ENCODE peak calls at places on chromosomes 16 and 17, in ten cellular contexts. Q is breast epithelium, F is keratinocyte, H is K562, P is PC-9, B is substantia nigra, X is GM12878, N is Panc1, T is A549, E is H9. R is an unnamed sample.

GRCh38 chr17:9729034-9729650 is 62.2 kb downstream of the DHRS7C start:
- DNase-seq in B (no peak), T (peak), X (peak), H (peak), E (no peak), P (peak), F (peak), N (peak), Q (no peak), R (peak)

GRCh38 chr16:30066882-30067583 is 1.5 kb downstream of the ALDOA start:
- DNase-seq in P (no peak), E (no peak), B (no peak), Q (no peak), T (no peak), F (no peak), N (no peak), H (no peak), X (no peak), R (no peak)

GRCh38 chr16:70749681-70750601 is 51.0 kb downstream of the VAC14 start:
- DNase-seq in P (no peak), T (no peak), F (no peak), Q (no peak), B (no peak), N (no peak), H (peak), X (no peak), E (no peak), R (no peak)

GRCh38 chr16:85945424-85945751 is 46.4 kb downstream of the IRF8 start:
- DNase-seq in X (no peak), F (no peak), H (no peak), N (no peak), E (no peak), T (no peak), B (no peak), P (no peak), Q (no peak), R (no peak)

GRCh38 chr16:65111306-65111705 is 10.6 kb downstream of the CDH11 start:
- DNase-seq in Q (no peak), X (no peak), B (no peak), E (no peak), H (no peak), N (no peak), F (no peak), P (no peak), T (no peak), R (no peak)

GRCh38 chr16:66289986-66290385 is 76.5 kb upstream of the CDH5 start:
- DNase-seq in T (no peak), B (no peak), H (no peak), Q (no peak), E (no peak), F (no peak), P (no peak), N (no peak), X (no peak), R (no peak)

GRCh38 chr17:58755577-58756245 is at the start of gene PPM1E:
- DNase-seq in F (no peak), X (no peak), B (peak), P (peak), N (no peak), E (peak), H (peak), Q (no peak), T (peak), R (peak)

GRCh38 chr17:43356999-43357398 is 41.8 kb upstream of the ARL4D start:
- DNase-seq in E (no peak), N (no peak), X (no peak), P (peak), F (no peak), B (no peak), Q (no peak), H (no peak), T (peak), R (no peak)

GRCh38 chr16:73529303-73530012 is 481.5 kb upstream of the ZFHX3 start:
- DNase-seq in E (no peak), Q (no peak), T (no peak), F (no peak), B (no peak), H (no peak), N (no peak), P (no peak), X (no peak), R (no peak)

GRCh38 chr17:8940866-8941471 is 24.5 kb downstream of the PIK3R5 start:
- DNase-seq in P (no peak), Q (no peak), N (no peak), H (no peak), X (no peak), T (no peak), B (no peak), E (peak), F (no peak), R (no peak)

GRCh38 chr17:81044764-81045589 is 10.0 kb downstream of the BAIAP2 start:
- DNase-seq in E (no peak), B (no peak), Q (peak), N (no peak), X (no peak), P (peak), F (no peak), H (no peak), T (peak), R (no peak)

GRCh38 chr17:66533572-66533971 is 231.2 kb downstream of the PRKCA start:
- DNase-seq in P (no peak), Q (no peak), F (no peak), T (no peak), B (peak), H (no peak), N (no peak), E (peak), X (no peak), R (no peak)

GRCh38 chr17:79612468-79613194 is 1.8 kb upstream of the RBFOX3 start:
- DNase-seq in F (peak), P (no peak), N (no peak), E (peak), H (peak), T (peak), Q (no peak), X (no peak), B (no peak), R (no peak)

GRCh38 chr17:77742579-77742978 is 215.9 kb upstream of the TNRC6C start:
- DNase-seq in N (no peak), X (no peak), E (no peak), P (no peak), F (no peak), B (no peak), T (no peak), H (no peak), Q (no peak), R (no peak)

GRCh38 chr16:3020604-3021448 is 658 bp downstream of the TNFRSF12A start:
- DNase-seq in F (peak), Q (peak), P (peak), B (peak), T (peak), X (no peak), H (peak), E (peak), N (peak), R (peak)

GRCh38 chr17:44220211-44221071 is 966 bp upstream of the UBTF start:
- DNase-seq in E (peak), Q (peak), H (peak), X (no peak), N (no peak), T (peak), P (no peak), F (no peak), B (peak), R (peak)

GRCh38 chr16:29146266-29146665 is 161.4 kb downstream of the LAT start:
- DNase-seq in T (no peak), F (no peak), Q (peak), E (no peak), N (no peak), B (no peak), X (no peak), H (no peak), P (no peak), R (no peak)

GRCh38 chr16:80500116-80500859 is 40.5 kb upstream of the DYNLRB2 start:
- DNase-seq in X (no peak), P (no peak), F (no peak), T (no peak), N (no peak), B (no peak), H (no peak), Q (no peak), E (no peak), R (no peak)

GRCh38 chr17:78351449-78352006 is 8.3 kb downstream of the SOCS3 start:
- DNase-seq in E (peak), B (peak), Q (peak), H (no peak), N (no peak), X (no peak), T (peak), F (peak), P (no peak), R (no peak)

GRCh38 chr17:1999557-2000251 is 25.4 kb downstream of the RTN4RL1 start:
- DNase-seq in Q (peak), T (peak), E (peak), N (no peak), P (no peak), H (no peak), F (no peak), B (no peak), X (no peak), R (no peak)

GRCh38 chr17:19410875-19411291 is at the start of gene RNF112:
- DNase-seq in Q (no peak), T (no peak), H (peak), B (no peak), X (no peak), P (no peak), N (no peak), E (no peak), F (no peak), R (no peak)

GRCh38 chr17:65799454-65799853 is 238.0 kb upstream of the AXIN2 start:
- DNase-seq in Q (no peak), B (no peak), E (no peak), X (no peak), H (no peak), P (no peak), F (no peak), T (no peak), N (no peak), R (no peak)

GRCh38 chr16:3607634-3608033 is 3.8 kb downstream of the SLX4 start:
- DNase-seq in F (no peak), X (no peak), E (no peak), Q (no peak), N (no peak), H (no peak), P (no peak), T (no peak), B (no peak), R (no peak)

GRCh38 chr16:31130336-31130812 is 5.2 kb downstream of the PRSS8 start:
- DNase-seq in F (no peak), T (no peak), N (no peak), H (no peak), Q (no peak), E (no peak), B (no peak), P (no peak), X (no peak), R (no peak)

GRCh38 chr16:9099131-9099625 is 7.7 kb downstream of the HAPSTR1 start:
- DNase-seq in T (no peak), X (no peak), P (peak), E (no peak), N (no peak), Q (no peak), H (no peak), F (no peak), B (no peak), R (no peak)

GRCh38 chr16:25575363-25575762 is 116.4 kb upstream of the HS3ST4 start:
- DNase-seq in T (no peak), P (no peak), F (no peak), B (no peak), H (no peak), E (peak), Q (no peak), N (no peak), X (no peak), R (no peak)

GRCh38 chr17:29622337-29623282 is at the start of gene CORO6:
- DNase-seq in T (peak), F (no peak), E (peak), X (no peak), H (peak), N (no peak), B (no peak), Q (no peak), P (no peak), R (peak)

GRCh38 chr17:2855063-2855600 is 58.9 kb downstream of the RAP1GAP2 start:
- DNase-seq in P (no peak), F (no peak), E (no peak), N (no peak), H (no peak), B (no peak), X (no peak), T (no peak), Q (no peak), R (no peak)

GRCh38 chr17:45680360-45680759 is 103.8 kb upstream of the CRHR1 start:
- DNase-seq in N (no peak), Q (no peak), E (no peak), B (no peak), X (no peak), T (no peak), P (no peak), F (no peak), H (no peak), R (no peak)

GRCh38 chr16:2751577-2752034 is 832 bp upstream of the SRRM2 start:
- DNase-seq in T (no peak), P (peak), H (no peak), X (no peak), N (no peak), E (peak), Q (no peak), F (no peak), B (no peak), R (no peak)

GRCh38 chr17:62652251-62653001 is 25.0 kb downstream of the MRC2 start:
- DNase-seq in P (no peak), Q (peak), E (no peak), N (no peak), B (no peak), H (no peak), F (no peak), X (no peak), T (no peak), R (peak)

GRCh38 chr16:75379911-75380847 is 53.1 kb downstream of the CFDP1 start:
- DNase-seq in H (no peak), X (peak), B (no peak), P (no peak), T (no peak), F (no peak), Q (no peak), E (no peak), N (no peak), R (peak)

GRCh38 chr17:62911106-62911505 is 54.9 kb upstream of the TANC2 start:
- DNase-seq in B (no peak), Q (no peak), E (no peak), T (no peak), X (no peak), F (no peak), N (no peak), H (no peak), P (no peak), R (no peak)

GRCh38 chr17:6165806-6166205 is 95.6 kb downstream of the WSCD1 start:
- DNase-seq in B (no peak), P (no peak), E (peak), N (no peak), T (no peak), Q (no peak), H (no peak), X (no peak), F (no peak), R (no peak)

GRCh38 chr17:37458805-37459204 is 30.9 kb upstream of the DUSP14 start:
- DNase-seq in Q (no peak), B (no peak), T (peak), N (no peak), E (no peak), P (peak), F (no peak), H (no peak), X (no peak), R (no peak)

GRCh38 chr17:50151937-50152547 is 1.6 kb upstream of the PPP1R9B start:
- DNase-seq in F (no peak), Q (no peak), T (peak), B (peak), X (no peak), N (peak), H (peak), P (peak), E (peak), R (no peak)

GRCh38 chr17:78804777-78805176 is 22.7 kb upstream of the CYTH1 start:
- DNase-seq in P (no peak), F (no peak), E (no peak), X (no peak), N (no peak), H (no peak), T (no peak), Q (no peak), B (no peak), R (no peak)

GRCh38 chr16:9351440-9351839 is 260.0 kb downstream of the HAPSTR1 start:
- DNase-seq in N (no peak), F (no peak), X (no peak), E (no peak), H (no peak), B (no peak), T (no peak), Q (no peak), P (no peak), R (no peak)

GRCh38 chr17:61323015-61323379 is 76.6 kb upstream of the TBX2 start:
- DNase-seq in F (no peak), X (no peak), E (no peak), Q (no peak), H (no peak), T (no peak), N (no peak), P (no peak), B (no peak), R (no peak)

GRCh38 chr16:2896480-2897010 is 13.5 kb downstream of the FLYWCH2 start:
- DNase-seq in Q (no peak), N (no peak), X (no peak), H (no peak), B (no peak), F (no peak), P (no peak), T (no peak), E (no peak), R (no peak)

DNA sequence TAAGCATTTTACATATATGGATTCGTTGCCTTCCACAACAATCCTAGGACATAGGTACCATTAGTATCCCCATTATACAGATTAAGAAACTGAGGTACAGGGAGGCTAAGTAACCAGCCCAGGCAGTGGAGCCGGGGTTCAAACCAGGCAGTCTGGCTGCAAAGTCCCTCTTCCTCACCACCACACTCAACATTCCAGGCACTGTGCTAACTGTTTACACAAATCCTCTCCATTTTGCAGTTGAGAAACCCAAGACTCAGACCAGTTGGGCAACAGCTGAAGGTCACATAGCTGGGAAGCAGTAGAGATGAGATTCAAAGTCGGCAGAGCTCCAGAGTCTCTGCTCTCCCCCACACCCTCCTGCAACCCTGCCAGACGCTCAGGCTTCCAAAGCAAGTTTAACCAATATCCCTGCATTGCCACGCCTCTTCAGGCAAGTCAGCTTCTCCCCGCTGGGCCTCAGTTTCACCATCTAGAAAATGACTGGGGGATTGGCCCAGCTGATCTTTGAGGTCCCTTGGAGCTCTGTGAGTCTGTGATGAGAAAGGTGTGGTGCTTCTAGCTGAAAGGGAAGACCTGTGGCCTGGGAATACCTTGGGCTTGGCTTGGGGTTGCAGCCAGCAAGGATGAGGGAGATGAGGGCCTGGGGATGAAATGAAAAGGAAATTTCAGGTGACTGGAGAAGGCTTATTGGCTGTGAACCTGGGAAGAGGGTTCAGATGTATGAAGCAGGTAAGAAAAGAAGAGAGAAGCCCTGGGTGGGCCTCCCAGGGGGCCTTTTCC is 14.0 kb downstream of the CCR7 start:
- DNase-seq in N (peak), T (peak), F (no peak), E (no peak), H (no peak), X (no peak), Q (peak), B (no peak), P (peak), R (peak)
- H3K27ac ChIP-seq in N (no peak), T (peak), F (no peak), E (no peak), H (no peak), X (no peak), Q (peak), B (peak), P (peak), R (no peak)

GRCh38 chr16:15507959-15508336 is 73.6 kb downstream of the BMERB1 start:
- DNase-seq in E (no peak), Q (no peak), F (no peak), T (no peak), B (no peak), N (no peak), H (no peak), X (no peak), P (no peak), R (no peak)
- H3K27ac ChIP-seq in E (no peak), Q (peak), F (no peak), T (peak), B (no peak), N (peak), H (no peak), X (no peak), P (no peak), R (no peak)

DNA sequence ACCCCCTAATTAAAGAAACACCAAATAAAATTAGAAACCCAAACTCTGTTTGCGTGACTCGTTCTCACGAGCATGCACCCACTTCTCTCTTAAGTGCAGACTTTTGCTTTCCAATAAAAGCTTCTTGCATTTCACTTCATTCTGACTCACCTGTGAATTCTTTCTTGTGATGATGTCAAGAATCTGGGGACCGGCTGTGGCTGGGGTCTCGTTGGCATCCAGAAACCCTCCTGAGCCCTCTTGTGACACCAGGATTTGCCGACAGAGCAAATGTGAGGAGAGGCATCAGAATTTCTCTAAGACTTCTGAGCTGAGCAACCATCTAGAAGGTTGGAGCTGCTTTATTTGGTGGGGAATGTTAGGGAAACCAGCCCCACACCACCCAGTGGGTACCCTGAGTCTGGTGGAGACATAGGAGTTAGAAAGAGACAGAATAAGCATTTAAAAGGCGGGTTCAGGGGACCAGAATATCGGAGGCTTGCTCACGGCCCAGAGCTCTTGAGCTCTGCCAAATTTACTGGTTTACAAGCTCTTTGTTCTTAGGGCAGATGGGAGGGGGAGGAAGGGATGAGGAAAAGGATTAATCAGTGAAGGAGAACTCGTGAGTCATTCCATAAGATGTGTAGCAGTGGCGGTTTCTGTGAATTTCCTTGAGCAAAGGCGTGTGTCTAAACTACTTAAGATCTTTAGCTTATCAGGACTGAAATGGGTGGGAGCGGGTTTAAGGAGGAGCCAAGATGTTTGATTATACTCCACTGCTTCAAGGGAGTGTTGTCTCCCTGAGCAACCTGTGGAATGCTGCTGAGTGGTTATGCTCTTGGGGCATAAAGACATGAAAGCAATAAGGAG is 24.2 kb upstream of the TMC5 start:
- DNase-seq in Q (no peak), X (no peak), N (no peak), B (no peak), P (peak), T (peak), F (peak), E (no peak), H (no peak), R (no peak)
- H3K27ac ChIP-seq in Q (peak), X (no peak), N (no peak), B (no peak), P (peak), T (peak), F (peak), E (no peak), H (peak), R (no peak)

DNA sequence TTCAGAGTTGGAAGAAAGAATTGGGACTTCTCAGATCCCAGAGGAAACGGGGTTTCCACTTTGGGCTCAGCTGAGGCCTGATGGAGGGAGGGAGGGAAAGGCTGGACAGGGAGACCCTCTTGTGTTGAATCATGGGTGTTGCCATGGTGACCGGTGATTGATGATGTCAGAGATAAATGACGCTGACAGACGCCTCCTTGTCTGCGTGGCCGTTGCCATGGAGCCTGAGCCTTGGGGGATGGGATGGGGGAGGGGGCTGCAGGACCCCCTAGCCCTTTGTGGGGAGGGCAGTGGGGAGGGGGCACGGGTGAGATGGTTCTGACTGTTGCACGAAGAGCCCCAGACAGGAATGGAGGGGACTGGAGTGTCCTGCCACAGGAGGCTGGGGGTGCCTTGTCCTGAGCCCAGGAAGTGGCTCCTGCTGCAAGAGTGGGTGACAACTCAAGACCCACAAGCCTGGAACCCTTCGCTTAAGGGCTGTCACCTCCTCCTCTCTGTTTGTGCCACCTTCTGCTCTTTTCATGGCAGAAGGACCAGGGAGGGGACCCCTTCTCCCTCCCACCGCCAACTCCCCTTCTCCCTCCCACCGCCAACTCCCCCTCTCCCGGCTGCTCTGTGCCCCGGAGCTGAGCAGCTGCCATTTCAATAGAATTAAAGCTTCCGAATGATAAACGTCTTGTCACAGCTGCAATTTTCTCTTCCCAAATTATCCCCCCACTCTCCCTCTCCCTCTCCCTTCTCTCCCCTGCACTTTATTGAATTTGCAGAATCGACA is 13.9 kb downstream of the GJD3 start:
- DNase-seq in T (no peak), P (no peak), N (no peak), F (no peak), B (no peak), X (no peak), E (no peak), Q (no peak), H (no peak), R (no peak)
- H3K27ac ChIP-seq in T (no peak), P (no peak), N (no peak), F (peak), B (no peak), X (no peak), E (no peak), Q (peak), H (no peak), R (no peak)

R was measured in CD4-positive, alpha-beta memory T cell.